ENCODE peak calls at places on chromosomes 16 and 17, in eight cellular contexts. Y is dorsolateral prefrontal cortex, P is heart right ventricle, M is astrocyte of the spinal cord, G is AG04450, W is prostate gland, B is neural progenitor cell, N is tibial artery. K is an unnamed sample.

GRCh38 chr16:89409161-89409711 is 81.1 kb downstream of the ANKRD11 start:
- DNase-seq in Y (no peak), W (no peak), P (no peak), G (no peak), N (no peak), M (no peak), B (no peak), K (no peak)

GRCh38 chr17:50218071-50218759 is 16.8 kb upstream of the COL1A1 start:
- DNase-seq in B (no peak), M (peak), N (no peak), P (no peak), Y (no peak), W (no peak), G (no peak), K (no peak)

GRCh38 chr16:48218473-48218872 is 25.6 kb upstream of the LONP2 start:
- DNase-seq in W (no peak), B (no peak), P (no peak), N (no peak), G (no peak), M (no peak), Y (no peak), K (no peak)

GRCh38 chr16:23288726-23289512 is 13.2 kb upstream of the SCNN1B start:
- DNase-seq in G (no peak), M (no peak), P (no peak), Y (no peak), B (no peak), W (no peak), N (no peak), K (peak)

GRCh38 chr16:4639899-4640509 is 15.4 kb downstream of the MGRN1 start:
- DNase-seq in M (no peak), W (no peak), B (no peak), Y (no peak), G (no peak), P (no peak), N (no peak), K (no peak)

GRCh38 chr17:66494023-66494803 is 191.8 kb downstream of the PRKCA start:
- DNase-seq in B (no peak), M (peak), P (no peak), Y (no peak), N (no peak), G (peak), W (no peak), K (no peak)

GRCh38 chr16:12170103-12171025 is 193.8 kb downstream of the SNX29 start:
- DNase-seq in P (no peak), Y (peak), G (peak), M (no peak), W (no peak), N (no peak), B (no peak), K (no peak)

GRCh38 chr17:3989156-3989886 is 25.1 kb upstream of the ATP2A3 start:
- DNase-seq in G (no peak), P (no peak), Y (no peak), W (no peak), N (no peak), B (no peak), M (no peak), K (no peak)

GRCh38 chr17:48067245-48067644 is 19.1 kb downstream of the NFE2L1 start:
- DNase-seq in Y (no peak), B (no peak), G (no peak), N (no peak), W (no peak), M (no peak), P (no peak), K (no peak)
- TF ChIP-seq CTCF in Y (no peak), B (no peak), G (no peak), N (no peak), W (no peak), M (no peak), P (no peak), K (no peak)

GRCh38 chr17:79843475-79843916 is 4.3 kb upstream of the CBX4 start:
- DNase-seq in Y (no peak), M (no peak), P (peak), B (no peak), N (no peak), W (no peak), G (no peak), K (no peak)

GRCh38 chr17:79841369-79842135 is 2.3 kb upstream of the CBX4 start:
- DNase-seq in N (no peak), B (peak), P (no peak), M (no peak), W (no peak), G (no peak), Y (no peak), K (no peak)

GRCh38 chr17:79842656-79843474 is 3.6 kb upstream of the CBX4 start:
- DNase-seq in M (no peak), P (no peak), N (no peak), Y (no peak), B (peak), W (no peak), G (no peak), K (peak)

GRCh38 chr17:79840989-79841286 is 1.7 kb upstream of the CBX4 start:
- DNase-seq in P (no peak), M (no peak), G (no peak), B (no peak), Y (no peak), N (no peak), W (no peak), K (no peak)

DNA sequence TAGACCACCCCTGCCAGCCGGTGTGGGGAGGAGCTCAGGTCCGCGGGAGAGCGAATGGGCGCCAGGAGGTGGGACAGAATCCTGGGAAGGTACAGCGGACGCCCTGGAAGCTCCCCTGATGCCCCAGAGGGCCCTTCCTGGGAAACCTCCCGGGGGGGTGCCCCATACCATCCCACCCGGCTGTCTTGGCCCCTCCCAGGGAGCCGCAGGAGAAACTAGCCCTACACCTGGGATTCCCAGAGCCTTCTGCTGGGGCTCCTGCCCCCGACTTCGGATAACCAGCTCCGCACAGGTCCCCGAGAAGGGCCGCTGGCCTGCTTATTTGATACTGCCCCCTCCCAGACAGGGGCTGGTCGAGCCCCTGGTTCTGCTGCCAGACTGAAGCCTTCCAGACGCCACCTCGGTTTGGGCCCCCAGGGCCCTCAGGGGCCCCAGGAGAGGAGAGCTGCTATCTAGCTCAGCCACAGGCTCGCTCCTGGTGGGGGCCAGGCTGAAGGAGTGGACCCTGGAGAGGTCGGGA is 3.0 kb upstream of the CBX4 start:
- DNase-seq in G (no peak), W (no peak), B (peak), N (no peak), M (no peak), P (no peak), Y (no peak), K (no peak)
- H3K4me3 ChIP-seq in G (no peak), W (no peak), B (no peak), N (no peak), M (no peak), P (peak), Y (no peak), K (no peak)

GRCh38 chr17:34001246-34001645 is 253.8 kb upstream of the CCL2 start:
- DNase-seq in W (no peak), B (no peak), G (no peak), N (no peak), P (no peak), M (no peak), Y (no peak), K (no peak)
- TF ChIP-seq CTCF in W (no peak), B (no peak), G (no peak), N (no peak), P (no peak), M (no peak), Y (no peak), K (no peak)

GRCh38 chr17:13500947-13501346 is 100.8 kb downstream of the HS3ST3A1 start:
- DNase-seq in W (no peak), G (no peak), N (no peak), B (no peak), P (no peak), Y (no peak), M (no peak), K (no peak)
- H3K4me3 ChIP-seq in W (no peak), G (no peak), N (no peak), B (no peak), P (no peak), Y (no peak), M (no peak), K (no peak)

DNA sequence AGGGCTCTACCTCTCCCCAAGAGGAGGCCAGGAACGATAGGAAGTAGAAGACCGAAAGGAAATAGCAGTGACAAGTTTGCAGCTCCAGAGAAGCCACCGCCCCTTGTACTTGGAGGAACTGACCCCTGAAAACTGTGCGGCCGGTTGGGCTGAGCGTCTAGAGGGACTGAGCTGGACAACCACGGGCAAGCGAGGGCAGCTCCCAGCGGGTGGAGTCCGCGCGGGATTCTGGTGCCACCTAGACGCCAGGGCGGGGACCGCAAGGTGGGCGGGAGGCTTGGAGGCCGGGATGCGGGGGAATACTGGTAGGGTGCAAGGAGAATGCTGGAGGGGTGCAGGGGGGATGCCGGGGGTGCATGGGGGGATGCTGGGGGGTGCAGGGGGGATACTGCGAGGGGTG is 1.3 kb upstream of the SLC6A4 start:
- DNase-seq in B (peak), M (peak), W (peak), P (peak), N (no peak), Y (no peak), G (no peak), K (peak)
- TF ChIP-seq CTCF in B (peak), M (peak), W (peak), P (peak), N (peak), Y (no peak), G (peak), K (peak)

DNA sequence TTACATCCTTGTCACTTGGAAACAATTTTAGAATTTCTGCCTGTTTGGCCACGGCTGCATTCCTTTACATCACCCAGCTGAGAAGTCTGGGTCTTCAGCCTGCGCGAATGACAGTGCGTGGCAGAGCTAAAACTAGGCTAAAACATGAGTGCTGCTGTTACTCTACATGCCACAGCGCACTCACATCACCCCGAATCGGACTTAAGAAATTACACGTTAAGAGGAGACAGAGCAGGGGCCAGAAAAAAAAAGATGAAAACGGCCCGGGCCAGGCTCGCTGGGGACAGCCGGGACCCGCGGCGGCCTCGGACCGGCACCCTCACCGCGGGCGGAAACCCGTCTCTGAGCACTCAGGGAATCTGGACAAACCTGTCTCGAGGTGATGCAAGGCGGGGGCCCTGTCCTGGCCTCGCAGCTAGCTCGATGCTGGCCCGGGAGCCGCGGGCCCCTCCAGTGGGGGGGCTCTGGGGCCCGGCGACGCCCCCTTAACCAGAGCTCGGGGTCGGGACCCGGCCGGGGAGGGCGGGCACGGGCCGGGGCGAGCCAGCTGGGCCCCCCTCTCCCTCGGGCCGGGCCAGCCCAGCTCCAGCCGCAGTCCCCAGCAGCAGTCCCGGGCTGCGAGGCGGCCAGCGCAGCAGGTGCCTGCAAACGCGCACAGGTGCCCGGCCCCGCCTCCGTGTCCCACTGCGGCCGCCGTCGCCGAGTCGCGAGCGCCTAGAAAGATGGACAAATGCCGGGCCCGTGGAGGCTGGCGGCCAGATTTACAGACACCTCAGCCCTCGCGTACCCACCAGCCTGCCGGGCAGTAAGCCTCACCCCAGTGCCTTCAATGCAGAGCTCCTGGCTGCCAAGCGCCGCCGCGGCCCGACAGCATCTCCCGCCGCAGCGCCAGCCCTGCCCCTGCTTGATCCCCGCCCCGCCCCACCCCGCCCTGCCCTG is at the start of gene AKTIP:
- DNase-seq in B (peak), W (peak), M (peak), G (no peak), N (no peak), P (no peak), Y (no peak), K (peak)
- H3K4me3 ChIP-seq in B (peak), W (peak), M (peak), G (peak), N (peak), P (peak), Y (peak), K (peak)

DNA sequence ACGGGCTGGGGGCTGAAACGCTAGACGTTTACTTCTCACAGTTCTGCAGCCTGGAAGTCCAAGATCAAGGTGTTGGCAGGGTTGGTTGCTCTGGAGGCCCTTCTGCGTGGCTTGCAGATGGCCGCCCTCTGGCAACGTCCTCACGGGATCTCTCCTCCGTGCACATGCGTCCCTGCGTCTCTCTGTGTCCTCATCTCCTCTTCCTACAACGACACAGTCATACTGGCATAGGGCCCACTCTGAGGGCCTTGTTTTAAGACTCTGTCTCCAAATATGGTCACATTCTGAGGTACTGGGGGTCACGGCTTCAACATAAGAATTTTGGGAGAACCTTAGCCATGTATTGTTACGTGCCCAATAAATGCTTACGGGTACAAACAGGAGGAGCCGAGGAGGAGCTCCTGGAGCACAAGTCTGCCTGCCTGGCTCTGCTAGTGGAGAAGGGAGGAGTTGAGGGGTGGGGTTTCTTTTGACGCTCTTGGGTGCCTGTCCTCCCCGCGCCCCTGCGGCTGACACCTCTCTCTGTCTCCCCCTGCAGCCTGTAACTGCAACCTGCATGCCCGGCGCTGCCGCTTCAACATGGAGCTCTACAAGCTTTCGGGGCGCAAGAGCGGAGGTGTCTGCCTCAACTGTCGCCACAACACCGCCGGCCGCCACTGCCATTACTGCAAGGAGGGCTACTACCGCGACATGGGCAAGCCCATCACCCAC is 141.1 kb downstream of the NTN1 start:
- DNase-seq in G (no peak), N (peak), M (no peak), P (no peak), B (peak), Y (no peak), W (no peak), K (peak)
- TF ChIP-seq CTCF in G (no peak), N (peak), M (peak), P (no peak), B (peak), Y (no peak), W (no peak), K (no peak)

DNA sequence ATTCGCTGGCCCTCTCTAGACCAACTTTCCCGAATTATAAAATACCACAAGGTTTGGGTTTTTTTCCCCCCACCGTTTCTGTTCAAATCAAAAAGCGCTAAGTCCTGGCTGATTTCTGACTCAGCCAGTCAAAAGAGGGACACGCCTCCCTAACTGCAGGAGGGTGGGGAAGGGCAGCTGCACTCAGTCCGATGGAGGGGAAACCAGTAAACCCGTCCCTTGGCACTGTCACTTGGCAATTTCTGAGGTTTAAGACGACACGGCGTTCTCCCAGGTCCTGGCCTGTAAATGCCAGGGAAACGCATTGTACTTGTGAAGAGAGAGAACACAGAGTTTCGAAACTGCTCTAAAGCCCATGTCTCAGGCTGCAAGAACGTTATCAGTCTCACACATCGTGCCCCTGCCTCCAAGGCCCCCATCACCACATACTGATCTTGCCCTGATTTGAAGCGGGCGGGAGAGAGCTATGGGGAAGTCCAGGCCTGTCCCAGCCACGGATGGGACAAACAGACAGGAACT is 57.9 kb downstream of the ZFHX3 start:
- DNase-seq in Y (peak), N (peak), G (peak), P (peak), W (peak), B (peak), M (peak), K (no peak)
- H3K4me3 ChIP-seq in Y (no peak), N (peak), G (peak), P (peak), W (peak), B (no peak), M (peak), K (no peak)

GRCh38 chr16:87185313-87185712 is 131.9 kb downstream of the C16orf95 start:
- DNase-seq in G (no peak), W (no peak), N (no peak), M (no peak), Y (no peak), P (no peak), B (peak), K (no peak)
- TF ChIP-seq CTCF in G (peak), W (no peak), N (peak), M (peak), Y (no peak), P (no peak), B (peak), K (no peak)

K was measured in GM12865.